ENCODE peak calls at places on chromosomes 2 and 18, in ten cellular contexts. L, J, W, N, Y, A, B, D, Q and U are unnamed samples.

GRCh38 chr2:157322432-157322831 is 3.2 kb downstream of the ERMN start:
- DNase-seq in L (no peak), J (no peak), W (no peak), N (no peak), Y (no peak), A (no peak), B (no peak), D (no peak), Q (no peak), U (no peak)

GRCh38 chr2:118371500-118371899 is 283.2 kb downstream of the INSIG2 start:
- DNase-seq in L (peak), J (peak), W (peak), N (peak), Y (peak), A (no peak), B (no peak), D (peak), Q (no peak), U (peak)

GRCh38 chr2:238513346-238513745 is 86.6 kb downstream of the ASB1 start:
- DNase-seq in L (peak), J (no peak), W (peak), N (peak), Y (peak), A (peak), B (peak), D (peak), Q (no peak), U (peak)

GRCh38 chr2:164028764-164029534 is 293.1 kb upstream of the FIGN start:
- DNase-seq in L (no peak), J (no peak), W (no peak), N (peak), Y (no peak), A (no peak), B (no peak), D (peak), Q (no peak), U (no peak)

GRCh38 chr2:72973566-72974435 is 56.5 kb downstream of the EMX1 start:
- DNase-seq in L (peak), J (peak), W (peak), N (peak), Y (peak), A (peak), B (peak), D (peak), Q (no peak), U (peak)

GRCh38 chr2:60530660-60531276 is 22.7 kb downstream of the BCL11A start:
- DNase-seq in L (no peak), J (peak), W (peak), N (no peak), Y (peak), A (no peak), B (peak), D (peak), Q (no peak), U (peak)

GRCh38 chr2:160406591-160407392 is 86.8 kb downstream of the RBMS1 start:
- DNase-seq in L (peak), J (peak), W (peak), N (peak), Y (peak), A (peak), B (peak), D (peak), Q (peak), U (peak)

GRCh38 chr2:1790996-1791395 is 46.7 kb upstream of the PXDN start:
- DNase-seq in L (no peak), J (no peak), W (no peak), N (no peak), Y (no peak), A (no peak), B (no peak), D (no peak), Q (no peak), U (no peak)

GRCh38 chr2:29397743-29398142 is 282.5 kb downstream of the CLIP4 start:
- DNase-seq in L (no peak), J (no peak), W (no peak), N (no peak), Y (no peak), A (no peak), B (no peak), D (no peak), Q (no peak), U (no peak)

GRCh38 chr2:36485521-36485920 is 112.4 kb downstream of the FEZ2 start:
- DNase-seq in L (no peak), J (peak), W (no peak), N (peak), Y (no peak), A (no peak), B (no peak), D (peak), Q (no peak), U (no peak)

GRCh38 chr2:74103763-74104162 is 43.9 kb downstream of the BOLA3 start:
- DNase-seq in L (no peak), J (no peak), W (no peak), N (no peak), Y (no peak), A (no peak), B (no peak), D (no peak), Q (no peak), U (no peak)

GRCh38 chr2:146874260-146874658 is 970.6 kb upstream of the ACVR2A start:
- DNase-seq in L (no peak), J (peak), W (no peak), N (peak), Y (peak), A (no peak), B (no peak), D (peak), Q (no peak), U (no peak)

GRCh38 chr18:23515911-23516546 is 12.7 kb downstream of the RMC1 start:
- DNase-seq in L (peak), J (peak), W (peak), N (peak), Y (peak), A (peak), B (peak), D (peak), Q (peak), U (peak)

GRCh38 chr18:49016648-49017539 is 66.1 kb upstream of the SMAD7 start:
- DNase-seq in L (peak), J (peak), W (no peak), N (peak), Y (peak), A (no peak), B (no peak), D (peak), Q (no peak), U (peak)

GRCh38 chr2:120428748-120429147 is 82.8 kb downstream of the INHBB start:
- DNase-seq in L (no peak), J (no peak), W (no peak), N (no peak), Y (no peak), A (no peak), B (no peak), D (no peak), Q (no peak), U (no peak)

GRCh38 chr2:54824582-54824981 is 101.1 kb downstream of the EML6 start:
- DNase-seq in L (no peak), J (no peak), W (no peak), N (no peak), Y (no peak), A (no peak), B (no peak), D (no peak), Q (no peak), U (no peak)

GRCh38 chr2:225379861-225380260 is 19.6 kb upstream of the NYAP2 start:
- DNase-seq in L (no peak), J (no peak), W (no peak), N (no peak), Y (no peak), A (no peak), B (peak), D (no peak), Q (no peak), U (no peak)

GRCh38 chr2:203301667-203302066 is 26.5 kb upstream of the ABI2 start:
- DNase-seq in L (no peak), J (no peak), W (no peak), N (peak), Y (no peak), A (no peak), B (no peak), D (no peak), Q (no peak), U (no peak)

GRCh38 chr2:191894681-191895147 is 47.8 kb upstream of the CAVIN2 start:
- DNase-seq in L (no peak), J (peak), W (no peak), N (peak), Y (no peak), A (no peak), B (no peak), D (peak), Q (no peak), U (no peak)

GRCh38 chr2:19368760-19369159 is 10.3 kb upstream of the OSR1 start:
- DNase-seq in L (no peak), J (no peak), W (no peak), N (no peak), Y (no peak), A (no peak), B (no peak), D (no peak), Q (no peak), U (no peak)

GRCh38 chr2:82508702-82509101 is 1950.4 kb downstream of the SUCLG1 start:
- DNase-seq in L (no peak), J (no peak), W (no peak), N (no peak), Y (no peak), A (no peak), B (no peak), D (no peak), Q (no peak), U (no peak)

GRCh38 chr2:75047907-75048625 is 89.6 kb downstream of the POLE4 start:
- DNase-seq in L (no peak), J (no peak), W (no peak), N (peak), Y (no peak), A (no peak), B (no peak), D (peak), Q (no peak), U (no peak)

GRCh38 chr2:238161291-238162051 is 2.7 kb downstream of the ERFE start:
- DNase-seq in L (no peak), J (no peak), W (no peak), N (no peak), Y (no peak), A (no peak), B (no peak), D (no peak), Q (no peak), U (no peak)